ENCODE peak calls at places on chromosomes 2 and 18, in six cellular contexts. Q, X, E, M, N and D are unnamed samples.
A peak's percentile ranks its signal among the peaks of the same experiment; 100 is the strongest.

GRCh38 chr2:142130111-142131015 is 453 bp downstream of the LRP1B start:
- DNase-seq in E (no peak), N (peak; percentile 32), Q (no peak), X (no peak), M (peak; percentile 32), D (no peak)

GRCh38 chr2:99278793-99279291 is 22.2 kb downstream of the LYG1 start:
- DNase-seq in M (no peak), X (no peak), E (no peak), Q (no peak), N (peak; percentile 87), D (no peak)

GRCh38 chr2:228447266-228447915 is 265.9 kb upstream of the SPHKAP start:
- DNase-seq in M (no peak), E (no peak), X (no peak), Q (no peak), N (peak; percentile 27), D (no peak)

GRCh38 chr18:55047546-55047945 is 88.3 kb upstream of the CCDC68 start:
- DNase-seq in E (no peak), X (no peak), N (peak; percentile 47), M (no peak), Q (no peak), D (no peak)

GRCh38 chr2:12597555-12597954 is 119.2 kb upstream of the TRIB2 start:
- DNase-seq in E (no peak), N (no peak), M (no peak), X (no peak), Q (no peak), D (no peak)

GRCh38 chr2:42342061-42342794 is 18.8 kb downstream of the COX7A2L start:
- DNase-seq in Q (no peak), X (no peak), M (no peak), N (peak; percentile 95), E (no peak), D (no peak)

GRCh38 chr2:17375262-17375661 is 143.0 kb downstream of the RAD51AP2 start:
- DNase-seq in N (no peak), M (no peak), X (no peak), E (no peak), Q (no peak), D (no peak)

GRCh38 chr2:200357845-200358244 is 51.4 kb downstream of the SPATS2L start:
- DNase-seq in X (no peak), M (no peak), E (no peak), Q (no peak), N (no peak), D (no peak)

GRCh38 chr18:47725656-47726055 is 204.8 kb downstream of the SMAD2 start:
- DNase-seq in Q (no peak), M (no peak), N (no peak), X (no peak), E (no peak), D (no peak)

GRCh38 chr2:219109468-219109867 is 48.7 kb upstream of the IHH start:
- DNase-seq in M (no peak), X (no peak), N (no peak), Q (no peak), E (peak; percentile 27), D (no peak)

GRCh38 chr2:95215018-95215612 is 7.8 kb downstream of the ZNF892 start:
- DNase-seq in X (no peak), Q (no peak), E (no peak), N (no peak), M (no peak), D (no peak)

GRCh38 chr2:121917143-121917542 is 161.7 kb downstream of the TSN start:
- DNase-seq in Q (no peak), N (no peak), M (no peak), X (no peak), E (no peak), D (no peak)

GRCh38 chr18:62088146-62088545 is 98.7 kb downstream of the PIGN start:
- DNase-seq in X (no peak), M (no peak), E (no peak), Q (no peak), N (no peak), D (no peak)

GRCh38 chr2:206984206-206984605 is 44.9 kb downstream of the CPO start:
- DNase-seq in X (no peak), Q (no peak), M (no peak), N (peak; percentile 5), E (no peak), D (no peak)

GRCh38 chr2:62277688-62278087 is 81.8 kb downstream of the B3GNT2 start:
- DNase-seq in Q (no peak), N (no peak), M (no peak), E (no peak), X (no peak), D (no peak)

GRCh38 chr2:216617159-216617815 is 15.9 kb upstream of the IGFBP2 start:
- DNase-seq in Q (no peak), E (no peak), X (no peak), N (no peak), M (no peak), D (no peak)

GRCh38 chr2:48530033-48530804 is at the start of gene STON1:
- DNase-seq in Q (peak; percentile 6), N (peak; percentile 38), E (peak; percentile 31), X (peak; percentile 3), M (peak; percentile 13), D (no peak)

GRCh38 chr2:223585691-223586090 is 16.5 kb downstream of the SCG2 start:
- DNase-seq in E (no peak), M (no peak), N (no peak), Q (no peak), X (no peak), D (peak; percentile 77)

GRCh38 chr18:9436176-9436575 is 39.1 kb upstream of the RALBP1 start:
- DNase-seq in M (no peak), X (no peak), N (no peak), Q (no peak), E (no peak), D (no peak)

GRCh38 chr2:196409376-196409775 is 230.1 kb upstream of the CCDC150 start:
- DNase-seq in X (no peak), Q (no peak), M (peak; percentile 43), E (no peak), N (no peak), D (no peak)

GRCh38 chr2:226423498-226423960 is 376.1 kb downstream of the IRS1 start:
- DNase-seq in Q (peak; percentile 5), M (peak; percentile 43), E (peak; percentile 15), X (peak; percentile 33), N (no peak), D (no peak)

GRCh38 chr18:63205791-63206252 is 113.7 kb downstream of the BCL2 start:
- DNase-seq in E (no peak), Q (no peak), M (no peak), N (no peak), X (no peak), D (no peak)

GRCh38 chr2:88824951-88825350 is 133.5 kb downstream of the RPIA start:
- DNase-seq in N (no peak), X (no peak), Q (no peak), M (no peak), E (no peak), D (no peak)

GRCh38 chr2:183597841-183598240 is 473.6 kb downstream of the NUP35 start:
- DNase-seq in M (no peak), E (no peak), Q (no peak), N (no peak), X (no peak), D (no peak)

GRCh38 chr2:174918886-174919526 is 86.2 kb downstream of the CHN1 start:
- DNase-seq in X (no peak), E (no peak), M (no peak), N (no peak), Q (no peak), D (no peak)

GRCh38 chr2:85506768-85507181 is 32.2 kb upstream of the MAT2A start:
- DNase-seq in N (no peak), Q (no peak), E (no peak), X (no peak), M (no peak), D (no peak)

GRCh38 chr2:234425923-234426603 is 70.8 kb downstream of the ARL4C start:
- DNase-seq in M (peak; percentile 54), X (peak; percentile 76), Q (peak; percentile 43), N (no peak), E (peak; percentile 71), D (no peak)

GRCh38 chr2:234249873-234250272 is 199.4 kb downstream of the SPP2 start:
- DNase-seq in M (no peak), X (no peak), N (peak; percentile 89), E (no peak), Q (no peak), D (no peak)

GRCh38 chr2:43708178-43708577 is 31.9 kb upstream of the C1GALT1C1L start:
- DNase-seq in N (no peak), M (no peak), Q (no peak), E (no peak), X (no peak), D (no peak)

GRCh38 chr2:137888845-137889244 is 75.4 kb upstream of the HNMT start:
- DNase-seq in X (no peak), M (no peak), Q (no peak), N (peak; percentile 7), E (no peak), D (no peak)

GRCh38 chr2:36659218-36659617 is 37.3 kb upstream of the VIT start:
- DNase-seq in Q (no peak), M (no peak), X (no peak), N (no peak), E (no peak), D (no peak)

GRCh38 chr2:236680461-236680860 is 110.8 kb downstream of the ACKR3 start:
- DNase-seq in Q (no peak), E (no peak), X (no peak), N (no peak), M (no peak), D (no peak)

GRCh38 chr2:66344087-66344663 is 90.8 kb upstream of the MEIS1 start:
- DNase-seq in X (no peak), M (no peak), Q (no peak), E (no peak), N (no peak), D (no peak)

GRCh38 chr2:209383212-209383611 is 40.6 kb upstream of the MAP2 start:
- DNase-seq in M (no peak), E (no peak), N (peak; percentile 75), Q (no peak), X (no peak), D (no peak)

GRCh38 chr2:55490554-55490953 is 29.0 kb upstream of the CFAP36 start:
- DNase-seq in Q (no peak), M (no peak), X (no peak), E (no peak), N (peak; percentile 42), D (no peak)

GRCh38 chr2:125593036-125593435 is 1062.9 kb upstream of the GYPC start:
- DNase-seq in Q (no peak), X (no peak), M (no peak), N (no peak), E (no peak), D (no peak)

GRCh38 chr2:241314933-241315182 is 614 bp downstream of the HDLBP start:
- DNase-seq in N (no peak), M (no peak), Q (no peak), E (no peak), X (no peak), D (no peak)

GRCh38 chr2:11899264-11899818 is 152.9 kb downstream of the LPIN1 start:
- DNase-seq in X (no peak), N (peak; percentile 59), M (no peak), E (no peak), Q (no peak), D (no peak)

GRCh38 chr2:151408788-151409600 is 708 bp upstream of the RIF1 start:
- DNase-seq in E (no peak), Q (no peak), X (no peak), M (no peak), N (no peak), D (no peak)